ENCODE peak calls at places on chromosomes 2 and 18, in eight cellular contexts. Y is dermis microvascular lymphatic vessel endothelial cell; D is activated CD8-positive, alpha-beta memory T cell treated with anti-CD3 and anti-CD28 coated beads, Interleukin-2, amount 10 ng/mL, durations not matched to agents 7 days and 5 days; X is AG10803; K is activated T-cell treated with anti-CD3 and anti-CD28 coated beads, Interleukin-2, amount 50 U/mL, for 72 hours; S is NCI-H1417; O is AG08396; W is NCI-H510A. N is an unnamed sample.

GRCh38 chr2:237118025-237118424 is 32.3 kb downstream of the COPS8 start:
- DNase-seq in W (no peak), K (no peak), X (peak; percentile 57), D (no peak), Y (no peak), S (no peak), O (no peak), N (no peak)

GRCh38 chr2:37802899-37803379 is 122.1 kb upstream of the RMDN2 start:
- DNase-seq in X (peak; percentile 91), Y (peak; percentile 21), O (peak; percentile 65), W (no peak), K (no peak), D (no peak), S (no peak), N (no peak)

GRCh38 chr2:99399063-99399462 is 61.9 kb downstream of the EIF5B start:
- DNase-seq in S (no peak), Y (no peak), O (no peak), K (no peak), D (no peak), W (no peak), X (no peak), N (no peak)

GRCh38 chr2:132871829-132872228 is 201.8 kb upstream of the LYPD1 start:
- DNase-seq in Y (no peak), W (no peak), O (no peak), X (no peak), D (no peak), S (no peak), K (no peak), N (no peak)

GRCh38 chr2:149906871-149907270 is 319.3 kb upstream of the MMADHC start:
- DNase-seq in O (no peak), D (no peak), K (no peak), Y (no peak), X (no peak), W (no peak), S (no peak), N (peak; percentile 68)

GRCh38 chr2:240144649-240145261 is 4.3 kb upstream of the OTOS start:
- DNase-seq in O (no peak), W (no peak), X (no peak), S (no peak), Y (no peak), D (no peak), K (no peak), N (no peak)

GRCh38 chr2:142843731-142844130 is 33.7 kb upstream of the KYNU start:
- DNase-seq in Y (peak; percentile 83), O (no peak), W (no peak), X (no peak), K (no peak), D (no peak), S (no peak), N (no peak)

GRCh38 chr2:96536445-96537065 is at the start of gene ARID5A:
- DNase-seq in Y (peak; percentile 93), K (peak; percentile 93), X (peak; percentile 86), S (peak; percentile 79), O (peak; percentile 94), D (peak; percentile 95), W (peak; percentile 61), N (peak; percentile 85)

GRCh38 chr18:57561728-57562423 is 24.6 kb downstream of the FECH start:
- DNase-seq in Y (peak; percentile 52), K (peak; percentile 13), D (no peak), O (peak; percentile 45), S (peak; percentile 52), X (peak; percentile 48), W (no peak), N (peak; percentile 63)

GRCh38 chr2:73091696-73092095 is 20.2 kb upstream of the SFXN5 start:
- DNase-seq in X (no peak), S (no peak), W (no peak), D (no peak), K (no peak), Y (no peak), O (no peak), N (peak; percentile 71)

GRCh38 chr2:132420776-132421175 is 4.2 kb downstream of the GPR39 start:
- DNase-seq in K (no peak), S (no peak), D (no peak), X (no peak), W (no peak), O (no peak), Y (no peak), N (no peak)

GRCh38 chr2:227578642-227579041 is 20.1 kb upstream of the SCYGR2 start:
- DNase-seq in Y (no peak), O (no peak), S (peak; percentile 8), X (no peak), K (no peak), W (no peak), D (no peak), N (no peak)

GRCh38 chr18:379665-380356 is 112.0 kb upstream of the THOC1 start:
- DNase-seq in Y (no peak), S (no peak), X (no peak), K (no peak), D (no peak), O (no peak), W (no peak), N (no peak)

GRCh38 chr2:197008229-197008628 is 81.7 kb upstream of the PGAP1 start:
- DNase-seq in W (no peak), Y (peak; percentile 8), S (no peak), K (no peak), X (peak; percentile 37), D (no peak), O (peak; percentile 51), N (peak; percentile 19)

GRCh38 chr2:31318360-31319336 is 84.7 kb downstream of the EHD3 start:
- DNase-seq in W (no peak), D (peak; percentile 71), Y (no peak), O (no peak), X (peak; percentile 83), K (peak; percentile 48), S (no peak), N (no peak)

GRCh38 chr2:47631840-47632398 is 151.0 kb upstream of the MSH6 start:
- DNase-seq in S (no peak), O (peak; percentile 83), D (no peak), X (peak; percentile 78), W (no peak), K (no peak), Y (peak; percentile 7), N (peak; percentile 42)

GRCh38 chr2:95270541-95271081 is 3.6 kb upstream of the PROM2 start:
- DNase-seq in S (no peak), O (no peak), K (no peak), Y (no peak), X (no peak), D (peak; percentile 29), W (no peak), N (no peak)

GRCh38 chr2:45256867-45257641 is 247.8 kb upstream of the SIX2 start:
- DNase-seq in Y (no peak), S (peak; percentile 88), W (peak; percentile 82), D (no peak), K (no peak), O (no peak), X (no peak), N (no peak)

GRCh38 chr2:65231121-65231520 is 3.5 kb downstream of the ACTR2 start:
- DNase-seq in K (no peak), X (peak; percentile 63), Y (no peak), S (no peak), O (peak; percentile 21), D (no peak), W (no peak), N (no peak)

GRCh38 chr18:34386803-34387202 is 162.1 kb upstream of the NOL4 start:
- DNase-seq in W (no peak), K (no peak), S (no peak), Y (no peak), X (no peak), O (no peak), D (no peak), N (no peak)

GRCh38 chr2:237625777-237626176 is 1.6 kb upstream of the LRRFIP1 start:
- DNase-seq in O (no peak), W (no peak), K (no peak), Y (no peak), X (no peak), S (no peak), D (no peak), N (no peak)

GRCh38 chr2:33370886-33371285 is 105.6 kb upstream of the RASGRP3 start:
- DNase-seq in Y (no peak), X (peak; percentile 59), S (no peak), W (no peak), K (no peak), O (no peak), D (no peak), N (no peak)

GRCh38 chr2:231294116-231294515 is 95.7 kb downstream of the ARMC9 start:
- DNase-seq in K (no peak), W (no peak), D (no peak), X (no peak), Y (no peak), S (no peak), O (no peak), N (no peak)

GRCh38 chr2:120904379-120904778 is 168.7 kb downstream of the GLI2 start:
- DNase-seq in D (no peak), S (no peak), K (no peak), X (no peak), W (no peak), O (no peak), Y (no peak), N (no peak)

GRCh38 chr18:79460445-79461300 is 64.9 kb downstream of the NFATC1 start:
- DNase-seq in Y (no peak), X (peak; percentile 11), O (no peak), D (no peak), K (no peak), S (no peak), W (no peak), N (no peak)

GRCh38 chr2:219562049-219563020 is 9.0 kb downstream of the OBSL1 start:
- DNase-seq in D (no peak), W (no peak), S (no peak), O (no peak), X (no peak), K (no peak), Y (no peak), N (no peak)

GRCh38 chr2:128489580-128490273 is 171.1 kb upstream of the HS6ST1 start:
- DNase-seq in Y (no peak), S (no peak), W (no peak), K (no peak), X (no peak), D (no peak), O (no peak), N (no peak)

GRCh38 chr2:39512434-39512935 is 75.4 kb upstream of the MAP4K3 start:
- DNase-seq in S (no peak), Y (no peak), W (no peak), D (no peak), O (no peak), K (peak; percentile 24), X (no peak), N (peak; percentile 62)

GRCh38 chr2:78418041-78418440 is 607.5 kb upstream of the REG3G start:
- DNase-seq in X (no peak), W (no peak), S (no peak), Y (no peak), D (no peak), K (no peak), O (no peak), N (no peak)

GRCh38 chr18:6488956-6489355 is 74.2 kb upstream of the L3MBTL4 start:
- DNase-seq in O (no peak), Y (no peak), W (no peak), S (no peak), D (no peak), X (no peak), K (no peak), N (no peak)

GRCh38 chr2:37011126-37011525 is 44.8 kb upstream of the STRN start:
- DNase-seq in Y (peak; percentile 4), W (no peak), K (no peak), O (no peak), S (no peak), X (no peak), D (no peak), N (no peak)

GRCh38 chr2:47688561-47688960 is 94.4 kb upstream of the MSH6 start:
- DNase-seq in S (no peak), W (no peak), X (no peak), D (no peak), K (no peak), O (no peak), Y (peak; percentile 43), N (peak; percentile 80)

GRCh38 chr2:24814498-24814897 is 21.3 kb downstream of the CENPO start:
- DNase-seq in D (no peak), S (no peak), X (no peak), Y (no peak), W (no peak), K (no peak), O (no peak), N (no peak)

GRCh38 chr18:57841568-57841967 is 38.5 kb upstream of the ATP8B1 start:
- DNase-seq in W (no peak), Y (no peak), D (peak; percentile 65), K (peak; percentile 38), O (no peak), X (no peak), S (no peak), N (no peak)

N was measured in G401.